ENCODE peak calls at places on chromosomes 1 and 21, in nine cellular contexts. V is CD8-positive, alpha-beta T cell; Q is mammary epithelial cell; W is uterus; B is IMR-90; T is body of pancreas; O is heart right ventricle; A is OCI-LY7; P is endothelial cell of umbilical vein. C is an unnamed sample.

GRCh38 chr21:35072960-35073359 is 23.9 kb upstream of the RUNX1 start:
- DNase-seq in V (no peak), Q (no peak), W (peak; percentile 48), B (peak; percentile 77), T (no peak), O (peak; percentile 17), A (no peak), P (peak; percentile 60), C (no peak)

GRCh38 chr1:169892819-169893644 is 664 bp downstream of the SCYL3 start:
- DNase-seq in V (peak; percentile 24), Q (no peak), W (no peak), B (peak; percentile 27), T (peak; percentile 39), O (no peak), A (peak; percentile 11), P (peak; percentile 53), C (no peak)

GRCh38 chr21:42683371-42684108 is 30.1 kb downstream of the PDE9A start:
- DNase-seq in V (peak; percentile 49), Q (no peak), W (no peak), B (no peak), T (no peak), O (no peak), A (no peak), P (no peak), C (no peak)

GRCh38 chr1:75092141-75092540 is 42.0 kb upstream of the LHX8 start:
- DNase-seq in V (no peak), Q (peak; percentile 88), W (no peak), B (no peak), T (no peak), O (no peak), A (no peak), P (no peak), C (no peak)

GRCh38 chr1:59814180-59814900 is 409 bp upstream of the HOOK1 start:
- DNase-seq in V (peak; percentile 83), Q (peak; percentile 98), W (peak; percentile 29), B (no peak), T (peak; percentile 97), O (peak; percentile 68), A (no peak), P (no peak), C (no peak)

GRCh38 chr1:86119214-86119764 is 37.3 kb downstream of the COL24A1 start:
- DNase-seq in V (no peak), Q (peak; percentile 1), W (no peak), B (peak; percentile 34), T (no peak), O (no peak), A (no peak), P (no peak), C (no peak)

GRCh38 chr1:120179420-120180348 is 3.4 kb upstream of the SEC22B start:
- DNase-seq in V (no peak), Q (peak; percentile 24), W (peak; percentile 41), B (peak; percentile 90), T (peak; percentile 14), O (peak; percentile 25), A (no peak), P (peak; percentile 55), C (peak; percentile 13)

GRCh38 chr1:236982380-236982779 is 21.9 kb downstream of the MT1HL1 start:
- DNase-seq in V (no peak), Q (no peak), W (no peak), B (no peak), T (no peak), O (no peak), A (no peak), P (no peak), C (no peak)

GRCh38 chr1:111739984-111740765 is 980 bp upstream of the INKA2 start:
- DNase-seq in V (peak; percentile 10), Q (peak; percentile 45), W (peak; percentile 76), B (peak; percentile 52), T (peak; percentile 36), O (peak; percentile 83), A (no peak), P (peak; percentile 59), C (peak; percentile 44)

GRCh38 chr1:111746614-111746999 is 7.4 kb upstream of the INKA2 start:
- DNase-seq in V (peak; percentile 2), Q (no peak), W (no peak), B (no peak), T (no peak), O (no peak), A (no peak), P (no peak), C (no peak)

GRCh38 chr1:111745670-111746613 is 6.7 kb upstream of the INKA2 start:
- DNase-seq in V (peak; percentile 4), Q (peak; percentile 26), W (no peak), B (no peak), T (no peak), O (no peak), A (no peak), P (no peak), C (no peak)

GRCh38 chr1:111743679-111744101 is 4.5 kb upstream of the INKA2 start:
- DNase-seq in V (peak; percentile 9), Q (no peak), W (no peak), B (peak; percentile 84), T (no peak), O (no peak), A (no peak), P (peak; percentile 38), C (no peak)

GRCh38 chr1:111742938-111743549 is 3.8 kb upstream of the INKA2 start:
- DNase-seq in V (peak; percentile 8), Q (no peak), W (no peak), B (peak; percentile 86), T (no peak), O (no peak), A (no peak), P (no peak), C (no peak)
- TF ChIP-seq CTCF in V (no peak), Q (no peak), W (no peak), B (no peak), T (no peak), O (no peak), A (no peak), P (no peak), C (no peak)

GRCh38 chr1:155529929-155530328 is 32.7 kb downstream of the ASH1L start:
- DNase-seq in V (no peak), Q (no peak), W (no peak), B (no peak), T (no peak), O (no peak), A (peak; percentile 73), P (no peak), C (no peak)
- H3K27ac ChIP-seq in V (no peak overlapping the region), Q (no peak overlapping the region), W (no peak overlapping the region), B (no peak overlapping the region), T (no peak overlapping the region), O (no peak overlapping the region), A (peak overlapping the region; percentile 70), P (no peak overlapping the region), C (no peak overlapping the region)

GRCh38 chr1:212981571-212982328 is 31.4 kb downstream of the VASH2 start:
- DNase-seq in V (no peak), Q (no peak), W (no peak), B (peak; percentile 13), T (no peak), O (peak; percentile 25), A (no peak), P (no peak), C (no peak)

GRCh38 chr1:212981025-212981495 is 30.7 kb downstream of the VASH2 start:
- DNase-seq in V (no peak), Q (no peak), W (peak; percentile 31), B (no peak), T (peak; percentile 34), O (peak; percentile 35), A (no peak), P (no peak), C (peak; percentile 31)

GRCh38 chr1:212979340-212980122 is 29.2 kb downstream of the VASH2 start:
- DNase-seq in V (no peak), Q (no peak), W (no peak), B (no peak), T (no peak), O (no peak), A (no peak), P (no peak), C (no peak)

GRCh38 chr1:212977781-212978645 is 27.7 kb downstream of the VASH2 start:
- DNase-seq in V (no peak), Q (no peak), W (no peak), B (peak; percentile 19), T (no peak), O (no peak), A (no peak), P (no peak), C (no peak)

GRCh38 chr1:212980123-212980800 is 29.9 kb downstream of the VASH2 start:
- DNase-seq in V (no peak), Q (no peak), W (no peak), B (peak; percentile 90), T (no peak), O (peak; percentile 27), A (no peak), P (no peak), C (peak; percentile 37)
- TF ChIP-seq CTCF in V (no peak), Q (no peak), W (no peak), B (peak; percentile 11), T (no peak), O (no peak), A (no peak), P (no peak), C (no peak)

GRCh38 chr1:51663105-51663504 is 46.2 kb downstream of the OSBPL9 start:
- DNase-seq in V (no peak), Q (no peak), W (no peak), B (peak; percentile 50), T (no peak), O (no peak), A (no peak), P (no peak), C (no peak)

GRCh38 chr1:51663721-51664120 is 46.8 kb downstream of the OSBPL9 start:
- DNase-seq in V (no peak), Q (no peak), W (no peak), B (no peak), T (no peak), O (no peak), A (no peak), P (no peak), C (no peak)

GRCh38 chr1:51666463-51666862 is 49.6 kb downstream of the OSBPL9 start:
- DNase-seq in V (no peak), Q (no peak), W (no peak), B (peak; percentile 69), T (no peak), O (no peak), A (no peak), P (no peak), C (peak; percentile 48)

GRCh38 chr1:51667556-51667955 is 50.7 kb downstream of the OSBPL9 start:
- DNase-seq in V (no peak), Q (no peak), W (no peak), B (no peak), T (no peak), O (no peak), A (no peak), P (no peak), C (no peak)

DNA sequence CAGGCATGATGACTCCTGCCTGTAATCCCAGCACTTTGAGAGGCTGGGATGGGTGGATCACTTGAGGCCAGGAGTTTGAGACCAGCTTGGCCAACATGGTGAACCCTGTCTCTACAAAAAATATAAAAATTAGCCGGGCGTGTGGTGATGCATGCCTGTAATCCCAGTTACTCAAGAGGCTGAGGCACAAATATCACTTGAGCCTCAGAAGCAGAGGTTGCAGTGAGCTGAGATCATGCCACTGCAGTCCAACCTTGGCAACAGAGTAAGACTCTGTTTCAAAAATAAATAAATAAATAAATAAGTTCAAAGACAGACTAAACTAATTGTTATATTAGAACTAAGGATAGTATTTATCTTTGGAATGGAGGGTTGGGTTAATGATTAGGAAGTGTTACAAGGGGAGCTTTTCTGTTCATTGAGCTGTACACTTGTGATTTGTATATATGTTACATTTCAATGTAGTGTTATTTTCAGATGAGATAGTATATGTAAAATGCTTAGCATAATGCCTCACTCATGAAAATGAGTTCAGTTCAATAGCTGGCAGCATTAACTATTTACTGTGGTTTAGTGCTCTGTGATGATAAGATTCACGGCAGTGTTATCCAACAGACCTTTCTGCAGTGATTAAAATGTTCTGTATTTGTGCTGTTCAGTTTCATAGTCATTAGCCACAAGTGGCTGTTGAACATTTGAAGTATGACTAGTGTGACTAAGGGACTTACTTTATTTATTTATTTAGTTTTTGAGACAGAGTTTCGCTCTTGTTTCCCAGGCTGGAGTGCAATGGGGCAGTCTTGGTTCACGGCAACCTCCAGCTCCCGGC is 47.7 kb downstream of the OSBPL9 start:
- DNase-seq in V (no peak), Q (no peak), W (no peak), B (peak; percentile 73), T (no peak), O (no peak), A (no peak), P (no peak), C (no peak)
- H3K27ac ChIP-seq in V (no peak overlapping the region), Q (no peak overlapping the region), W (no peak overlapping the region), B (no peak overlapping the region), T (no peak overlapping the region), O (peak overlapping the region; percentile 43), A (no peak overlapping the region), P (no peak overlapping the region), C (peak overlapping the region; percentile 75)